ENCODE peak calls at places on chromosomes 12 and 14, in six cellular contexts. R is neuronal stem cell, D is IMR-90, V is H9, P is H1, S is mesendoderm. L is an unnamed sample.

GRCh38 chr14:73753043-73753886 is 39.1 kb upstream of the PNMA1 start:
- DNase-seq in R (no peak), D (no peak), V (peak; percentile 27), P (no peak), S (peak; percentile 54), L (peak; percentile 66)

GRCh38 chr14:67269338-67270060 is 28.3 kb downstream of the PALS1 start:
- DNase-seq in R (peak; percentile 55), D (peak; percentile 87), V (no peak), P (no peak), S (peak; percentile 77), L (peak; percentile 85)

GRCh38 chr12:50647479-50647878 is 116.4 kb upstream of the ATF1 start:
- DNase-seq in R (no peak), D (peak; percentile 37), V (no peak), P (no peak), S (peak; percentile 35), L (no peak)

GRCh38 chr12:111409403-111410228 is 3.9 kb downstream of the SH2B3 start:
- DNase-seq in R (no peak), D (peak; percentile 67), V (peak; percentile 63), P (no peak), S (peak; percentile 79), L (peak; percentile 94)

GRCh38 chr12:49515266-49515665 is 23.6 kb upstream of the KCNH3 start:
- DNase-seq in R (no peak), D (peak; percentile 90), V (no peak), P (no peak), S (no peak), L (peak; percentile 78)

GRCh38 chr14:58887931-58888330 is 250.2 kb downstream of the DACT1 start:
- DNase-seq in R (no peak), D (no peak), V (no peak), P (no peak), S (no peak), L (no peak)

GRCh38 chr12:8554451-8555195 is 13.9 kb upstream of the CLEC4E start:
- DNase-seq in R (no peak), D (peak; percentile 1), V (no peak), P (no peak), S (peak; percentile 86), L (peak; percentile 27)

GRCh38 chr14:69804902-69805301 is 7.9 kb upstream of the SLC10A1 start:
- DNase-seq in R (no peak), D (no peak), V (no peak), P (no peak), S (no peak), L (no peak)

GRCh38 chr12:11765817-11766794 is 116.6 kb downstream of the ETV6 start:
- DNase-seq in R (no peak), D (peak; percentile 70), V (no peak), P (no peak), S (peak; percentile 15), L (peak; percentile 65)

GRCh38 chr14:105334383-105335230 is 20.1 kb downstream of the PACS2 start:
- DNase-seq in R (no peak), D (no peak), V (peak; percentile 58), P (no peak), S (peak; percentile 22), L (no peak)

GRCh38 chr12:105861232-105861631 is 277.5 kb downstream of the NUAK1 start:
- DNase-seq in R (no peak), D (no peak), V (no peak), P (no peak), S (no peak), L (no peak)

GRCh38 chr12:68253504-68253903 is at the start of gene IL22:
- DNase-seq in R (no peak), D (no peak), V (no peak), P (no peak), S (no peak), L (no peak)

GRCh38 chr12:77003244-77003643 is 62.1 kb downstream of the E2F7 start:
- DNase-seq in R (no peak), D (peak; percentile 29), V (no peak), P (no peak), S (no peak), L (no peak)

GRCh38 chr12:12141000-12141399 is 70.3 kb downstream of the BCL2L14 start:
- DNase-seq in R (no peak), D (no peak), V (no peak), P (no peak), S (no peak), L (no peak)

GRCh38 chr12:45131506-45131905 is 80.6 kb upstream of the DBX2 start:
- DNase-seq in R (no peak), D (no peak), V (no peak), P (no peak), S (no peak), L (no peak)

GRCh38 chr12:120266180-120266535 is 628 bp upstream of the PXN start:
- DNase-seq in R (no peak), D (no peak), V (no peak), P (no peak), S (no peak), L (no peak)

GRCh38 chr12:47867496-47867941 is 37.3 kb downstream of the VDR start:
- DNase-seq in R (no peak), D (peak; percentile 96), V (no peak), P (no peak), S (no peak), L (peak; percentile 90)

GRCh38 chr12:52055781-52056711 is 4.8 kb downstream of the NR4A1 start:
- DNase-seq in R (no peak), D (peak; percentile 56), V (no peak), P (no peak), S (no peak), L (peak; percentile 59)

GRCh38 chr14:96876747-96877146 is 79.6 kb downstream of the VRK1 start:
- DNase-seq in R (no peak), D (no peak), V (no peak), P (no peak), S (no peak), L (no peak)

GRCh38 chr12:81963651-81964050 is 204.5 kb upstream of the PPFIA2 start:
- DNase-seq in R (no peak), D (no peak), V (no peak), P (no peak), S (no peak), L (no peak)

GRCh38 chr12:7899755-7900154 is 27.0 kb upstream of the SLC2A14 start:
- DNase-seq in R (no peak), D (peak; percentile 76), V (no peak), P (no peak), S (no peak), L (no peak)

GRCh38 chr12:31591308-31591901 is 469 bp upstream of the DENND5B start:
- DNase-seq in R (no peak), D (no peak), V (peak; percentile 46), P (no peak), S (peak; percentile 39), L (peak; percentile 73)

GRCh38 chr12:124696689-124697476 is 129.5 kb upstream of the NCOR2 start:
- DNase-seq in R (no peak), D (no peak), V (no peak), P (no peak), S (no peak), L (no peak)

GRCh38 chr14:76169776-76170175 is 18.1 kb downstream of the GPATCH2L start:
- DNase-seq in R (no peak), D (no peak), V (no peak), P (no peak), S (no peak), L (no peak)

GRCh38 chr14:76163668-76164363 is 12.1 kb downstream of the GPATCH2L start:
- DNase-seq in R (no peak), D (no peak), V (no peak), P (no peak), S (no peak), L (no peak)

GRCh38 chr14:76168531-76168930 is 16.8 kb downstream of the GPATCH2L start:
- DNase-seq in R (no peak), D (peak; percentile 37), V (no peak), P (no peak), S (no peak), L (no peak)
- H2BK120ac ChIP-seq in R (no peak overlapping the region), D (no peak overlapping the region), V (no peak overlapping the region), P (no peak overlapping the region), S (no peak overlapping the region), L (no peak overlapping the region)

DNA sequence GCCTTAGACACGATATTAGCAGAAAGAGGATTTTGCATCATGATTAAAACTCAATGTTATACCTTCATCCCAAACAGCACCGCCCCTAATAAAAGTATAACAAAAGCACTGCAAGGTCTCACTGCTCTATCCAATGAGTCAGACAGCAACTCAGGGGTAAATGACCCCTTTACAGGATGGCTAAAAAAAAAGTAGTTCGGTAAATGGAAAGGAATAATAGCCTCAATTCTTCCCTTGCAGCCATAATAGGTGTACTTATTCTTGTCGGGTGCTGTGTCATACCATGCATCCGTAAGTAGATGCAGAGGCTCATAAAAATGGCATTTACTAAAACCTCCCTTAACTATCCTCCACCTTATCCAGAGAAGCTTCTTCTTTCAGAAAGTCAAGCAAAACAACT is 53.9 kb upstream of the AP4S1 start:
- DNase-seq in R (no peak), D (no peak), V (no peak), P (no peak), S (no peak), L (no peak)
- H2BK15ac ChIP-seq in R (no peak overlapping the region), D (no peak overlapping the region), V (no peak overlapping the region), P (no peak overlapping the region), S (no peak overlapping the region), L (no peak overlapping the region)

DNA sequence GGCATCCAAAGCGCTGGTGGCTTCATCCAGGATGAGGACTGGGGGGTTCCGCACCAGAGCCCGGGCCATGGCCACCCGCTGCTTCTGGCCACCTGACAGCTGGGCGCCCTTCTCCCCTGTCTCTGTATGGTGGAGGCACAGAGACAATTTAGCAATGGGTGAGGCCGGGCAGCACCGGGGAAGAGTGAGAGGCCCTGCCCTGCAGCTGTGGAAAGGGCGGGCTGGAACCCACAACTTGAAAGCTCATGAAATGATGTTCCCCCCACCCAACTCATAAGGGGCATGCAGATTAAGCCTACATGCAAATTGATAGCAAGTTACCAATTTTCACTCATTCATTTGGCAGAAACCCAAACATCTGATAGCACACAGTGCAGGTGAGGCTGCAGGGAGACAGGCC is 34.1 kb downstream of the ABCB9 start:
- DNase-seq in R (no peak), D (no peak), V (no peak), P (no peak), S (no peak), L (no peak)
- H2BK120ac ChIP-seq in R (no peak overlapping the region), D (no peak overlapping the region), V (no peak overlapping the region), P (no peak overlapping the region), S (no peak overlapping the region), L (no peak overlapping the region)

GRCh38 chr14:50047274-50047676 is 69.1 kb downstream of the VCPKMT start:
- DNase-seq in R (no peak), D (no peak), V (no peak), P (no peak), S (peak; percentile 40), L (no peak)
- H2BK15ac ChIP-seq in R (no peak overlapping the region), D (no peak overlapping the region), V (no peak overlapping the region), P (peak overlapping the region; percentile 40), S (no peak overlapping the region), L (no peak overlapping the region)

GRCh38 chr12:6533653-6534157 is 612 bp upstream of the GAPDH start:
- DNase-seq in R (peak; percentile 92), D (peak; percentile 84), V (peak; percentile 94), P (peak; percentile 90), S (peak; percentile 97), L (no peak)

GRCh38 chr12:6532927-6533652 is 1.2 kb upstream of the GAPDH start:
- DNase-seq in R (no peak), D (peak; percentile 76), V (peak; percentile 91), P (peak; percentile 81), S (peak; percentile 92), L (peak; percentile 90)

GRCh38 chr12:6530576-6531260 is 3.6 kb upstream of the GAPDH start:
- DNase-seq in R (no peak), D (no peak), V (no peak), P (no peak), S (no peak), L (no peak)

GRCh38 chr12:6534158-6534913 is at the start of gene GAPDH:
- DNase-seq in R (peak; percentile 94), D (peak; percentile 97), V (peak; percentile 97), P (peak; percentile 91), S (peak; percentile 99), L (peak; percentile 99)

GRCh38 chr12:6532051-6532926 is 2.0 kb upstream of the GAPDH start:
- DNase-seq in R (peak; percentile 69), D (peak; percentile 99), V (peak; percentile 90), P (peak; percentile 62), S (peak; percentile 96), L (peak; percentile 100)
- H2BK120ac ChIP-seq in R (no peak overlapping the region), D (peak overlapping the region; percentile 96), V (no peak overlapping the region), P (no peak overlapping the region), S (no peak overlapping the region), L (peak overlapping the region; percentile 89)